ENCODE peak calls at places on chromosomes 5 and 9, in nine cellular contexts. T is stimulated activated CD8-positive, alpha-beta memory T cell treated with anti-CD3 and anti-CD28 coated beads, Interleukin-7, amount 100 ng/mL, for 1 hour; I is NT2/D1; W is HuH-7; S is activated CD4-positive, alpha-beta T cell treated with anti-CD3 and anti-CD28 coated beads, Interleukin-2, amount 50 U/mL, for 1 hour; K is amniotic stem cell; P is GM10248; C is activated T-helper 1 cell treated with anti-CD3 and anti-CD28 coated beads, Interleukin-2, amount 50 U/mL, for 16 hours; O is ACHN. N is an unnamed sample.

GRCh38 chr5:10788358-10788757 is 27.3 kb upstream of the DAP start:
- DNase-seq in C (no peak), K (no peak), I (no peak), O (no peak), S (no peak), P (no peak), W (no peak), T (no peak), N (no peak)

GRCh38 chr5:154046486-154046885 is 7.7 kb downstream of the MFAP3 start:
- DNase-seq in P (no peak), S (no peak), W (no peak), C (no peak), T (no peak), O (no peak), K (no peak), I (no peak), N (no peak)

GRCh38 chr5:59744531-59744992 is 149.0 kb downstream of the PDE4D start:
- DNase-seq in K (no peak), I (no peak), O (no peak), T (no peak), W (no peak), P (no peak), C (no peak), S (no peak), N (no peak)

GRCh38 chr5:28914302-28914701 is 1875.9 kb upstream of the CDH9 start:
- DNase-seq in I (no peak), T (no peak), S (no peak), O (no peak), P (no peak), W (no peak), C (no peak), K (no peak), N (no peak)

GRCh38 chr9:104276709-104277245 is 182.7 kb downstream of the SMC2 start:
- DNase-seq in W (no peak), I (no peak), K (peak; percentile 30), O (no peak), C (no peak), T (no peak), P (no peak), S (no peak), N (no peak)

GRCh38 chr9:18863821-18864220 is 169.2 kb downstream of the SAXO1 start:
- DNase-seq in S (no peak), P (no peak), C (no peak), O (no peak), T (no peak), K (no peak), I (no peak), W (no peak), N (no peak)

GRCh38 chr9:91908746-91909145 is 41.3 kb downstream of the ROR2 start:
- DNase-seq in K (no peak), O (no peak), T (no peak), P (no peak), C (no peak), I (no peak), W (no peak), S (no peak), N (no peak)

GRCh38 chr5:1526681-1527131 is 2.9 kb upstream of the LPCAT1 start:
- DNase-seq in S (no peak), O (no peak), K (no peak), W (no peak), C (peak; percentile 3), I (no peak), T (no peak), P (no peak), N (no peak)

GRCh38 chr9:82783045-82783444 is 279.9 kb downstream of the RASEF start:
- DNase-seq in W (peak; percentile 15), S (no peak), I (no peak), O (no peak), K (no peak), T (no peak), C (no peak), P (no peak), N (peak; percentile 16)

GRCh38 chr9:84512493-84512892 is 157.0 kb upstream of the NTRK2 start:
- DNase-seq in K (no peak), W (no peak), S (no peak), P (no peak), I (no peak), T (no peak), O (no peak), C (no peak), N (no peak)

GRCh38 chr5:79318935-79319614 is 83.1 kb downstream of the JMY start:
- DNase-seq in C (no peak), S (no peak), O (peak; percentile 51), K (peak; percentile 59), W (no peak), P (no peak), T (no peak), I (no peak), N (no peak)

GRCh38 chr5:75265731-75266130 is 29.1 kb upstream of the ANKRD31 start:
- DNase-seq in S (no peak), K (no peak), P (peak; percentile 20), O (peak; percentile 52), I (no peak), W (peak; percentile 56), C (no peak), T (no peak), N (no peak)

GRCh38 chr5:74149395-74149794 is 491.1 kb downstream of the ENC1 start:
- DNase-seq in P (no peak), I (no peak), O (no peak), T (no peak), W (no peak), S (no peak), C (no peak), K (no peak), N (peak; percentile 36)

GRCh38 chr5:74934949-74935751 is 69.0 kb upstream of the FAM169A start:
- DNase-seq in C (no peak), K (no peak), P (no peak), I (no peak), T (no peak), O (peak; percentile 25), W (no peak), S (peak; percentile 1), N (no peak)